ENCODE peak calls at places on chromosomes 12 and 14, in nine cellular contexts. One of them, this sample, is unnamed.

GRCh38 chr12:46450279-46450748 is 77.7 kb upstream of the SLC38A2 start:
- DNase-seq in WTC11: no peak
- DNase-seq in activated CD4-positive, alpha-beta T cell treated with anti-CD3 and anti-CD28 coated beads for 1 hour: no peak
- DNase-seq in GM12865: no peak
- DNase-seq in head of caudate nucleus: no peak
- DNase-seq in NCI-H187: no peak
- DNase-seq in fibroblast of the conjunctiva: no peak
- DNase-seq in body of pancreas: peak; percentile 99
- DNase-seq in activated CD8-positive, alpha-beta T cell treated with anti-CD3 and anti-CD28 coated beads for 36 hours: no peak
- DNase-seq in this sample: no peak

GRCh38 chr12:4145990-4146859 is 127.3 kb upstream of the CCND2 start:
- DNase-seq in fibroblast of the conjunctiva: no peak
- DNase-seq in WTC11: no peak
- DNase-seq in NCI-H187: no peak
- DNase-seq in GM12865: peak; percentile 82
- DNase-seq in activated CD8-positive, alpha-beta T cell treated with anti-CD3 and anti-CD28 coated beads for 36 hours: peak; percentile 89
- DNase-seq in activated CD4-positive, alpha-beta T cell treated with anti-CD3 and anti-CD28 coated beads for 1 hour: peak; percentile 18
- DNase-seq in body of pancreas: no peak
- DNase-seq in head of caudate nucleus: no peak
- DNase-seq in this sample: no peak

GRCh38 chr14:47278233-47278842 is 397.1 kb downstream of the MDGA2 start:
- DNase-seq in WTC11: peak; percentile 72
- DNase-seq in NCI-H187: peak; percentile 41
- DNase-seq in fibroblast of the conjunctiva: peak; percentile 22
- DNase-seq in GM12865: peak; percentile 9
- DNase-seq in activated CD4-positive, alpha-beta T cell treated with anti-CD3 and anti-CD28 coated beads for 1 hour: no peak
- DNase-seq in activated CD8-positive, alpha-beta T cell treated with anti-CD3 and anti-CD28 coated beads for 36 hours: peak; percentile 55
- DNase-seq in head of caudate nucleus: peak; percentile 79
- DNase-seq in body of pancreas: peak; percentile 36
- DNase-seq in this sample: peak; percentile 32

GRCh38 chr12:104095289-104095688 is 31.0 kb downstream of the HCFC2 start:
- DNase-seq in body of pancreas: no peak
- DNase-seq in NCI-H187: no peak
- DNase-seq in GM12865: no peak
- DNase-seq in head of caudate nucleus: no peak
- DNase-seq in activated CD4-positive, alpha-beta T cell treated with anti-CD3 and anti-CD28 coated beads for 1 hour: no peak
- DNase-seq in activated CD8-positive, alpha-beta T cell treated with anti-CD3 and anti-CD28 coated beads for 36 hours: no peak
- DNase-seq in fibroblast of the conjunctiva: no peak
- DNase-seq in WTC11: no peak
- DNase-seq in this sample: no peak

GRCh38 chr12:89400415-89400814 is 48.1 kb upstream of the DUSP6 start:
- DNase-seq in fibroblast of the conjunctiva: no peak
- DNase-seq in activated CD4-positive, alpha-beta T cell treated with anti-CD3 and anti-CD28 coated beads for 1 hour: no peak
- DNase-seq in GM12865: no peak
- DNase-seq in body of pancreas: no peak
- DNase-seq in head of caudate nucleus: no peak
- DNase-seq in NCI-H187: no peak
- DNase-seq in activated CD8-positive, alpha-beta T cell treated with anti-CD3 and anti-CD28 coated beads for 36 hours: no peak
- DNase-seq in WTC11: no peak
- DNase-seq in this sample: no peak

GRCh38 chr12:47775100-47775911 is 2.3 kb downstream of the SLC48A1 start:
- DNase-seq in activated CD8-positive, alpha-beta T cell treated with anti-CD3 and anti-CD28 coated beads for 36 hours: no peak
- DNase-seq in NCI-H187: no peak
- DNase-seq in head of caudate nucleus: peak; percentile 67
- DNase-seq in body of pancreas: no peak
- DNase-seq in GM12865: peak; percentile 23
- DNase-seq in fibroblast of the conjunctiva: no peak
- DNase-seq in activated CD4-positive, alpha-beta T cell treated with anti-CD3 and anti-CD28 coated beads for 1 hour: no peak
- DNase-seq in WTC11: no peak
- DNase-seq in this sample: no peak

GRCh38 chr12:66241061-66242043 is 52.3 kb downstream of the IRAK3 start:
- DNase-seq in WTC11: no peak
- DNase-seq in head of caudate nucleus: no peak
- DNase-seq in GM12865: no peak
- DNase-seq in activated CD8-positive, alpha-beta T cell treated with anti-CD3 and anti-CD28 coated beads for 36 hours: no peak
- DNase-seq in body of pancreas: no peak
- DNase-seq in fibroblast of the conjunctiva: peak; percentile 86
- DNase-seq in NCI-H187: no peak
- DNase-seq in activated CD4-positive, alpha-beta T cell treated with anti-CD3 and anti-CD28 coated beads for 1 hour: no peak
- DNase-seq in this sample: no peak

GRCh38 chr12:128820723-128821432 is 2.9 kb downstream of the SLC15A4 start:
- DNase-seq in WTC11: no peak
- DNase-seq in activated CD8-positive, alpha-beta T cell treated with anti-CD3 and anti-CD28 coated beads for 36 hours: peak; percentile 31
- DNase-seq in activated CD4-positive, alpha-beta T cell treated with anti-CD3 and anti-CD28 coated beads for 1 hour: no peak
- DNase-seq in body of pancreas: peak; percentile 17
- DNase-seq in head of caudate nucleus: peak; percentile 48
- DNase-seq in fibroblast of the conjunctiva: no peak
- DNase-seq in NCI-H187: no peak
- DNase-seq in GM12865: peak; percentile 94
- DNase-seq in this sample: no peak

GRCh38 chr12:116291218-116291617 is 13.7 kb upstream of the MED13L start:
- DNase-seq in body of pancreas: no peak
- DNase-seq in fibroblast of the conjunctiva: no peak
- DNase-seq in head of caudate nucleus: no peak
- DNase-seq in activated CD4-positive, alpha-beta T cell treated with anti-CD3 and anti-CD28 coated beads for 1 hour: no peak
- DNase-seq in NCI-H187: no peak
- DNase-seq in WTC11: no peak
- DNase-seq in GM12865: no peak
- DNase-seq in activated CD8-positive, alpha-beta T cell treated with anti-CD3 and anti-CD28 coated beads for 36 hours: no peak
- DNase-seq in this sample: no peak

GRCh38 chr14:71372411-71372838 is 465.2 kb downstream of the PCNX1 start:
- DNase-seq in fibroblast of the conjunctiva: peak; percentile 86
- DNase-seq in body of pancreas: no peak
- DNase-seq in NCI-H187: no peak
- DNase-seq in activated CD8-positive, alpha-beta T cell treated with anti-CD3 and anti-CD28 coated beads for 36 hours: no peak
- DNase-seq in head of caudate nucleus: no peak
- DNase-seq in activated CD4-positive, alpha-beta T cell treated with anti-CD3 and anti-CD28 coated beads for 1 hour: no peak
- DNase-seq in GM12865: no peak
- DNase-seq in WTC11: no peak
- DNase-seq in this sample: no peak

GRCh38 chr14:85701116-85701515 is 171.2 kb downstream of the FLRT2 start:
- DNase-seq in activated CD8-positive, alpha-beta T cell treated with anti-CD3 and anti-CD28 coated beads for 36 hours: no peak
- DNase-seq in NCI-H187: no peak
- DNase-seq in head of caudate nucleus: no peak
- DNase-seq in WTC11: no peak
- DNase-seq in body of pancreas: no peak
- DNase-seq in fibroblast of the conjunctiva: no peak
- DNase-seq in activated CD4-positive, alpha-beta T cell treated with anti-CD3 and anti-CD28 coated beads for 1 hour: no peak
- DNase-seq in GM12865: no peak
- DNase-seq in this sample: no peak

GRCh38 chr12:118164798-118165486 is 29.0 kb downstream of the PEBP1 start:
- DNase-seq in NCI-H187: no peak
- DNase-seq in activated CD8-positive, alpha-beta T cell treated with anti-CD3 and anti-CD28 coated beads for 36 hours: peak; percentile 26
- DNase-seq in body of pancreas: no peak
- DNase-seq in GM12865: peak; percentile 39
- DNase-seq in activated CD4-positive, alpha-beta T cell treated with anti-CD3 and anti-CD28 coated beads for 1 hour: no peak
- DNase-seq in WTC11: peak; percentile 59
- DNase-seq in fibroblast of the conjunctiva: no peak
- DNase-seq in head of caudate nucleus: peak; percentile 44
- DNase-seq in this sample: no peak

This sample was measured in GM12891.